ENCODE peak calls at places on chromosomes 12 and 14, in six cellular contexts. C is stimulated activated CD8-positive, alpha-beta memory T cell treated with anti-CD3 and anti-CD28 coated beads, Interleukin-2, amount 100 ng/mL, for 48 hours; H is non-pigmented ciliary epithelial cell; E is central memory CD4-positive, alpha-beta T cell; L is GM20000; Q is amniotic epithelial cell. Y is an unnamed sample.

GRCh38 chr12:106954462-106955376 is 988 bp upstream of the TMEM263 start:
- DNase-seq in L (no peak), H (no peak), E (no peak), Q (peak; percentile 36), C (no peak), Y (peak; percentile 25)

GRCh38 chr14:66105819-66106218 is 380.4 kb upstream of the CCDC196 start:
- DNase-seq in Q (peak; percentile 21), C (no peak), E (no peak), H (peak; percentile 20), L (no peak), Y (no peak)

GRCh38 chr12:54329756-54330155 is 4.8 kb downstream of the COPZ1 start:
- DNase-seq in C (no peak), Q (no peak), L (no peak), E (no peak), H (no peak), Y (peak; percentile 21)

GRCh38 chr14:92920001-92920400 is 2.9 kb upstream of the CHGA start:
- DNase-seq in E (no peak), Q (no peak), L (no peak), C (no peak), H (no peak), Y (no peak)

GRCh38 chr14:64682173-64682710 is 22.0 kb upstream of the PLEKHG3 start:
- DNase-seq in Q (peak; percentile 71), E (no peak), H (no peak), C (no peak), L (no peak), Y (no peak)

GRCh38 chr14:41476526-41476925 is 130.2 kb upstream of the LRFN5 start:
- DNase-seq in E (no peak), L (no peak), C (no peak), H (peak; percentile 24), Q (no peak), Y (no peak)

GRCh38 chr14:76498976-76499375 is 123.0 kb downstream of the ESRRB start:
- DNase-seq in Q (no peak), C (no peak), E (no peak), H (no peak), L (no peak), Y (no peak)

GRCh38 chr12:131093971-131094830 is 140.5 kb downstream of the ADGRD1 start:
- DNase-seq in H (no peak), L (no peak), Q (no peak), E (no peak), C (no peak), Y (no peak)

GRCh38 chr12:96473394-96474093 is 15.8 kb upstream of the CFAP54 start:
- DNase-seq in C (no peak), Q (no peak), L (no peak), H (no peak), E (no peak), Y (no peak)

GRCh38 chr12:119869720-119870119 is 7.4 kb downstream of the CIT start:
- DNase-seq in H (peak; percentile 72), E (no peak), L (no peak), C (no peak), Q (peak; percentile 83), Y (no peak)

GRCh38 chr14:65465584-65465983 is 53.1 kb downstream of the FUT8 start:
- DNase-seq in L (no peak), H (no peak), C (no peak), Q (no peak), E (no peak), Y (peak; percentile 72)

GRCh38 chr14:89284368-89285058 is 132.5 kb downstream of the FOXN3 start:
- DNase-seq in Q (no peak), L (no peak), E (no peak), H (no peak), C (no peak), Y (peak; percentile 59)

GRCh38 chr12:76085159-76085868 is 829 bp upstream of the NAP1L1 start:
- DNase-seq in Q (peak; percentile 67), L (peak; percentile 13), C (no peak), E (peak; percentile 65), H (no peak), Y (peak; percentile 67)

GRCh38 chr14:52342849-52343606 is 28.9 kb downstream of the PTGER2 start:
- DNase-seq in C (no peak), E (no peak), Q (peak; percentile 67), L (no peak), H (no peak), Y (no peak)

GRCh38 chr14:30238936-30239335 is 311.3 kb upstream of the PRKD1 start:
- DNase-seq in H (no peak), Q (no peak), C (no peak), E (no peak), L (no peak), Y (no peak)

GRCh38 chr12:56230449-56231183 is 765 bp downstream of the SLC39A5 start:
- DNase-seq in C (no peak), Q (no peak), L (no peak), E (no peak), H (no peak), Y (no peak)

GRCh38 chr12:26028953-26029740 is 70.7 kb downstream of the RASSF8 start:
- DNase-seq in C (no peak), E (no peak), L (peak; percentile 26), Q (peak; percentile 52), H (no peak), Y (no peak)

GRCh38 chr14:68195126-68195525 is 375.5 kb downstream of the RAD51B start:
- DNase-seq in C (no peak), H (no peak), Q (no peak), E (no peak), L (no peak), Y (no peak)

GRCh38 chr12:104355630-104356029 is 52.1 kb downstream of the EID3 start:
- DNase-seq in E (no peak), H (no peak), L (no peak), Q (no peak), C (no peak), Y (no peak)

GRCh38 chr12:127620956-127621355 is 646.0 kb upstream of the TMEM132C start:
- DNase-seq in H (no peak), E (no peak), Q (no peak), L (no peak), C (no peak), Y (peak; percentile 25)

Y was measured in NCI-H524.